ENCODE peak calls at places on chromosome 11, in six cellular contexts. N is small intestine; H is stimulated activated CD8-positive, alpha-beta memory T cell treated with anti-CD3 and anti-CD28 coated beads, Interleukin-7, amount 100 ng/mL, for 24 hours; W is C1 segment of cervical spinal cord; K is sigmoid colon; L is mesenteric fat pad. Y is an unnamed sample.

GRCh38 chr11:74683941-74684481 is 47.2 kb downstream of the CHRDL2 start:
- DNase-seq in N (no peak), H (no peak), W (no peak), K (peak), L (peak), Y (no peak)

GRCh38 chr11:2511421-2512369 is 66.9 kb downstream of the KCNQ1 start:
- DNase-seq in N (no peak), H (no peak), W (no peak), K (peak), L (peak), Y (no peak)

GRCh38 chr11:15780837-15781236 is 575.5 kb downstream of the SOX6 start:
- DNase-seq in N (no peak), H (no peak), W (no peak), K (no peak), L (no peak), Y (no peak)

GRCh38 chr11:46977940-46978595 is 41.5 kb downstream of the CSTPP1 start:
- DNase-seq in N (no peak), H (no peak), W (no peak), K (no peak), L (no peak), Y (no peak)

GRCh38 chr11:67463680-67464410 is 5.2 kb downstream of the TMEM134 start:
- DNase-seq in N (peak), H (no peak), W (peak), K (peak), L (no peak), Y (peak)

GRCh38 chr11:44638032-44638431 is 72.6 kb downstream of the CD82 start:
- DNase-seq in N (no peak), H (no peak), W (no peak), K (peak), L (peak), Y (no peak)

GRCh38 chr11:117930208-117930570 is 987 bp upstream of the TMPRSS13 start:
- DNase-seq in N (no peak), H (no peak), W (no peak), K (no peak), L (no peak), Y (no peak)

GRCh38 chr11:58576792-58577440 is 1.3 kb upstream of the LPXN start:
- DNase-seq in N (peak), H (no peak), W (no peak), K (peak), L (no peak), Y (peak)

GRCh38 chr11:64767344-64768299 is 7.8 kb upstream of the PYGM start:
- DNase-seq in N (peak), H (peak), W (peak), K (peak), L (peak), Y (peak)

GRCh38 chr11:68160100-68160695 is 39.0 kb upstream of the CHKA start:
- DNase-seq in N (no peak), H (no peak), W (no peak), K (no peak), L (no peak), Y (no peak)

GRCh38 chr11:76131585-76131984 is 74.7 kb downstream of the WNT11 start:
- DNase-seq in N (no peak), H (no peak), W (no peak), K (no peak), L (no peak), Y (no peak)

GRCh38 chr11:61880050-61880449 is 11.3 kb downstream of the FADS3 start:
- DNase-seq in N (no peak), H (no peak), W (peak), K (no peak), L (no peak), Y (no peak)

GRCh38 chr11:1779034-1779805 is 15.5 kb upstream of the CTSD start:
- DNase-seq in N (no peak), H (no peak), W (no peak), K (peak), L (peak), Y (no peak)

GRCh38 chr11:35214792-35215193 is 75.8 kb downstream of the CD44 start:
- DNase-seq in N (no peak), H (no peak), W (no peak), K (no peak), L (no peak), Y (no peak)

GRCh38 chr11:44530413-44531115 is 34.9 kb upstream of the CD82 start:
- DNase-seq in N (no peak), H (no peak), W (no peak), K (no peak), L (no peak), Y (no peak)

GRCh38 chr11:8168485-8169257 is at the start of gene RIC3:
- DNase-seq in N (peak), H (peak), W (peak), K (peak), L (no peak), Y (no peak)

GRCh38 chr11:17391493-17392355 is 3.3 kb upstream of the KCNJ11 start:
- DNase-seq in N (no peak), H (no peak), W (no peak), K (no peak), L (no peak), Y (no peak)

GRCh38 chr11:78427615-78428272 is 10.1 kb upstream of the GAB2 start:
- DNase-seq in N (peak), H (no peak), W (no peak), K (no peak), L (no peak), Y (no peak)

GRCh38 chr11:26043665-26044064 is 288.3 kb upstream of the ANO3 start:
- DNase-seq in N (no peak), H (no peak), W (no peak), K (no peak), L (no peak), Y (no peak)

GRCh38 chr11:73761403-73761945 is 600 bp upstream of the RAB6A start:
- DNase-seq in N (no peak), H (no peak), W (no peak), K (no peak), L (no peak), Y (no peak)

GRCh38 chr11:6736495-6737121 is 35.2 kb downstream of the OR2AG2 start:
- DNase-seq in N (no peak), H (no peak), W (no peak), K (no peak), L (no peak), Y (peak)